ENCODE peak calls at places on chromosomes 2 and 18, in six cellular contexts. H is heart left ventricle, A is cardiac muscle cell, G is T-helper 2 cell, V is pancreas, D is fibroblast of the aortic adventitia. Y is an unnamed sample.
A peak's percentile ranks its signal among the peaks of the same experiment; 100 is the strongest.

GRCh38 chr2:176653856-176654443 is 384.7 kb downstream of the MTX2 start:
- DNase-seq in A (peak; percentile 75), H (peak; percentile 34), D (peak; percentile 62), V (no peak), G (no peak), Y (no peak)

GRCh38 chr18:58369616-58370015 is 259.3 kb downstream of the ALPK2 start:
- DNase-seq in G (no peak), H (no peak), D (no peak), A (no peak), V (no peak), Y (no peak)

GRCh38 chr2:222891890-222892289 is 31.1 kb downstream of the ACSL3 start:
- DNase-seq in G (no peak), H (no peak), D (peak; percentile 55), V (no peak), A (no peak), Y (no peak)

GRCh38 chr2:230521386-230521785 is 105.4 kb downstream of the SP100 start:
- DNase-seq in A (no peak), G (no peak), H (no peak), D (no peak), V (no peak), Y (no peak)

GRCh38 chr2:104873689-104874054 is 19.8 kb downstream of the POU3F3 start:
- DNase-seq in V (no peak), A (no peak), G (no peak), H (no peak), D (no peak), Y (no peak)

GRCh38 chr18:58405107-58405898 is 223.6 kb downstream of the ALPK2 start:
- DNase-seq in A (no peak), G (no peak), H (no peak), V (no peak), D (no peak), Y (no peak)

GRCh38 chr18:79522451-79523220 is 126.9 kb downstream of the NFATC1 start:
- DNase-seq in V (no peak), G (peak; percentile 57), H (no peak), A (no peak), D (no peak), Y (no peak)

GRCh38 chr18:75638223-75638596 is 210.7 kb upstream of the SMIM21 start:
- DNase-seq in H (no peak), A (peak; percentile 78), D (peak; percentile 73), G (no peak), V (no peak), Y (no peak)

GRCh38 chr2:147125145-147125544 is 719.7 kb upstream of the ACVR2A start:
- DNase-seq in A (no peak), D (no peak), G (no peak), V (no peak), H (no peak), Y (no peak)

GRCh38 chr2:124024491-124025348 is at the start of gene CNTNAP5:
- DNase-seq in V (peak; percentile 63), G (no peak), D (peak; percentile 5), A (peak; percentile 77), H (peak; percentile 38), Y (no peak)

GRCh38 chr2:38178556-38179419 is 102.8 kb upstream of the CYP1B1 start:
- DNase-seq in G (no peak), D (peak; percentile 90), H (no peak), A (peak; percentile 93), V (peak; percentile 33), Y (no peak)

GRCh38 chr2:167510071-167510759 is 621.9 kb downstream of the XIRP2 start:
- DNase-seq in A (peak; percentile 0), D (no peak), H (no peak), V (no peak), G (no peak), Y (no peak)

GRCh38 chr2:105919826-105920225 is 175.1 kb downstream of the NCK2 start:
- DNase-seq in A (peak; percentile 78), V (no peak), D (peak; percentile 45), G (no peak), H (no peak), Y (no peak)

GRCh38 chr2:104853401-104853925 is 452 bp upstream of the POU3F3 start:
- DNase-seq in V (no peak), A (no peak), H (no peak), D (no peak), G (no peak), Y (no peak)

GRCh38 chr2:26605195-26605968 is 35.8 kb downstream of the CIB4 start:
- DNase-seq in A (peak; percentile 64), V (no peak), H (no peak), D (peak; percentile 65), G (no peak), Y (no peak)

GRCh38 chr18:49609416-49610284 is 47.8 kb downstream of the LIPG start:
- DNase-seq in A (no peak), H (no peak), V (no peak), D (no peak), G (no peak), Y (no peak)

GRCh38 chr2:129748653-129749052 is 230.8 kb upstream of the RAB6C start:
- DNase-seq in A (no peak), H (no peak), V (no peak), D (no peak), G (no peak), Y (no peak)

GRCh38 chr2:240359695-240360094 is 75.8 kb upstream of the GPC1 start:
- DNase-seq in V (no peak), D (no peak), A (no peak), G (no peak), H (no peak), Y (no peak)

GRCh38 chr18:1018211-1018651 is 113.6 kb downstream of the ADCYAP1 start:
- DNase-seq in H (no peak), A (peak; percentile 83), G (no peak), D (peak; percentile 78), V (no peak), Y (no peak)

GRCh38 chr2:207505728-207506127 is 24.0 kb upstream of the CREB1 start:
- DNase-seq in A (peak; percentile 83), H (no peak), D (peak; percentile 89), G (no peak), V (no peak), Y (no peak)

GRCh38 chr2:119240311-119241204 is 16.9 kb downstream of the STEAP3 start:
- DNase-seq in D (peak; percentile 73), H (peak; percentile 71), G (no peak), A (peak; percentile 47), V (peak; percentile 81), Y (no peak)

GRCh38 chr2:119109823-119110222 is 48.7 kb downstream of the C1QL2 start:
- DNase-seq in A (no peak), V (no peak), H (no peak), G (no peak), D (no peak), Y (no peak)

GRCh38 chr2:66389651-66390131 is 45.2 kb upstream of the MEIS1 start:
- DNase-seq in D (peak; percentile 13), V (no peak), A (no peak), H (no peak), G (no peak), Y (no peak)

GRCh38 chr2:73907840-73908452 is 15.1 kb downstream of the ACTG2 start:
- DNase-seq in V (no peak), H (no peak), A (peak; percentile 37), D (peak; percentile 18), G (peak; percentile 24), Y (peak; percentile 11)

GRCh38 chr2:16613475-16613874 is 52.2 kb downstream of the CYRIA start:
- DNase-seq in G (no peak), D (peak; percentile 4), H (no peak), V (no peak), A (peak; percentile 39), Y (no peak)

GRCh38 chr2:42827647-42828486 is 35.5 kb upstream of the HAAO start:
- DNase-seq in V (peak; percentile 84), H (peak; percentile 89), A (peak; percentile 90), D (peak; percentile 87), G (peak; percentile 36), Y (peak; percentile 59)

GRCh38 chr2:237281900-237282306 is 132.1 kb downstream of the COL6A3 start:
- DNase-seq in H (no peak), V (no peak), D (peak; percentile 92), G (no peak), A (peak; percentile 91), Y (no peak)

GRCh38 chr18:2854871-2855270 is 8.1 kb downstream of the EMILIN2 start:
- DNase-seq in G (no peak), D (peak; percentile 79), V (no peak), H (no peak), A (peak; percentile 30), Y (no peak)

GRCh38 chr2:43119303-43119702 is 107.1 kb downstream of the ZFP36L2 start:
- DNase-seq in A (no peak), V (no peak), G (no peak), D (no peak), H (no peak), Y (no peak)

GRCh38 chr18:56315363-56315762 is 323.0 kb downstream of the TXNL1 start:
- DNase-seq in V (no peak), A (peak; percentile 31), D (peak; percentile 63), G (no peak), H (no peak), Y (no peak)

GRCh38 chr18:9612215-9612830 is 2.0 kb downstream of the PPP4R1 start:
- DNase-seq in V (peak; percentile 41), H (peak; percentile 18), D (peak; percentile 63), A (peak; percentile 58), G (peak; percentile 26), Y (peak; percentile 3)

GRCh38 chr2:236776695-236777251 is 207.1 kb downstream of the ACKR3 start:
- DNase-seq in D (peak; percentile 96), G (no peak), A (peak; percentile 74), V (no peak), H (no peak), Y (no peak)

Y was measured in NK-92 treated with Interleukin-12 subunit alpha and Interleukin-12 subunit beta, amount 100 ng/mL, for 24 hours.